ENCODE peak calls at places on chromosomes 13 and 19, in four cellular contexts. T is stomach, O is pancreas, S is choroid plexus epithelial cell. Y is an unnamed sample.

GRCh38 chr19:35136231-35136630 is 1.4 kb upstream of the LGI4 start:
- DNase-seq in S (no peak), O (no peak), T (no peak), Y (no peak)

GRCh38 chr13:47216176-47216822 is 319.4 kb upstream of the HTR2A start:
- DNase-seq in O (no peak), S (peak), T (no peak), Y (no peak)

GRCh38 chr19:10892256-10892655 is 20.9 kb downstream of the CARM1 start:
- DNase-seq in T (no peak), O (no peak), S (no peak), Y (no peak)

GRCh38 chr19:6528544-6529121 is 2.2 kb upstream of the TNFSF9 start:
- DNase-seq in T (no peak), O (no peak), S (no peak), Y (no peak)

GRCh38 chr13:108779308-108779707 is 149.9 kb downstream of the MYO16 start:
- DNase-seq in O (no peak), S (no peak), T (no peak), Y (no peak)

GRCh38 chr19:1450735-1451669 is 1.1 kb downstream of the APC2 start:
- DNase-seq in S (no peak), O (no peak), T (no peak), Y (no peak)

GRCh38 chr13:87128006-87128405 is 543.2 kb upstream of the SLITRK5 start:
- DNase-seq in S (peak), O (no peak), T (no peak), Y (no peak)

GRCh38 chr13:79393564-79394249 is 12.3 kb downstream of the RBM26 start:
- DNase-seq in T (peak), O (no peak), S (peak), Y (no peak)

GRCh38 chr13:108031859-108032258 is 183.5 kb downstream of the LIG4 start:
- DNase-seq in T (no peak), S (no peak), O (no peak), Y (no peak)

GRCh38 chr19:11480927-11481776 is at the start of gene ELAVL3:
- DNase-seq in S (no peak), T (no peak), O (no peak), Y (no peak)

GRCh38 chr19:33689886-33690285 is 68.1 kb downstream of the CHST8 start:
- DNase-seq in T (no peak), S (no peak), O (no peak), Y (no peak)

GRCh38 chr13:113785051-113786010 is 26.3 kb downstream of the TMEM255B start:
- DNase-seq in S (peak), T (no peak), O (no peak), Y (no peak)

GRCh38 chr13:28658796-28659610 is at the start of gene POMP:
- DNase-seq in O (peak), T (peak), S (peak), Y (peak)

GRCh38 chr13:28659611-28659970 is 661 bp downstream of the POMP start:
- DNase-seq in O (no peak), S (peak), T (no peak), Y (no peak)

GRCh38 chr13:28655566-28655965 is 3.4 kb upstream of the POMP start:
- DNase-seq in O (no peak), T (no peak), S (peak), Y (no peak)

GRCh38 chr13:28658539-28658795 is 463 bp upstream of the POMP start:
- DNase-seq in S (peak), T (no peak), O (no peak), Y (no peak)

GRCh38 chr13:28657784-28658538 is 969 bp upstream of the POMP start:
- DNase-seq in S (peak), T (no peak), O (no peak), Y (no peak)
- TF ChIP-seq CTCF in S (peak), T (no peak), O (no peak), Y (no peak)

DNA sequence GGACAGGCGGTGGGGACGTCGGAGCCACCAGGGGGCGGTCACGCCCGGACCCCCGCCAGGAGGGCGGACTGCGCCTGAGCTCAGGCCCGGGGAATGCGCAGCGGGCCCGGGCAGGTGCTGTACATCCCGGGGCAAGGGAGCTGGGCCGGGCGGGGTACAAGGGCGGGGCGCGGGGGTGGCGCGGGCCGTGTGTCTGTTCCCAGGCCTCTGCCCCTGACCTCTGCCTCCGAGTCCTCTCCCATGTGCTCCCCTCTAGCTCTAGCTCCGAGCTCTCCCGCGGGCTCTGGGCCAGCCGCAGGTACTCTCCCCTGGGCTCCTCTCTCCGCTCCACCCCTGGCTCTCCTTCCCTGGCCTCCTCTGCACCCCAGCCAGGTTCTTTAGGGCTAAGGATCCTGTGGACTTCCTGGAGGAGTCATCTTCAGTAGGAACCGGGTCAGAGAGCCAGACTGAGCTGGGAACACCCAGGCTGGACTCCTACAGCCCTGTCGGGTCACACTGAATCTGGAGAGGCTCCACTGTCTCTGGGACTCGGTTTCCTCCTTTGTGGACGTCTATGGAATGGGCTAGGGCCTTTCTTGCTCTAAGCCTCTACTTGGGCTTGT is 2.3 kb downstream of the PPP1R13L start:
- DNase-seq in O (peak), T (peak), S (no peak), Y (no peak)
- TF ChIP-seq CTCF in O (peak), T (no peak), S (no peak), Y (peak)

GRCh38 chr19:40605201-40605971 is 4.2 kb downstream of the LTBP4 start:
- DNase-seq in T (peak), S (peak), O (peak), Y (peak)
- TF ChIP-seq CTCF in T (no peak), S (no peak), O (no peak), Y (no peak)

GRCh38 chr19:54255105-54255775 is 1.8 kb downstream of the LILRB5 start:
- DNase-seq in O (no peak), S (no peak), T (no peak), Y (no peak)

GRCh38 chr19:54253331-54254194 is 3.5 kb downstream of the LILRB5 start:
- DNase-seq in T (no peak), S (no peak), O (no peak), Y (no peak)

GRCh38 chr19:54252243-54252642 is 4.8 kb downstream of the LILRB5 start:
- DNase-seq in T (no peak), O (no peak), S (no peak), Y (no peak)

GRCh38 chr19:54254195-54254906 is 2.7 kb downstream of the LILRB5 start:
- DNase-seq in O (no peak), T (no peak), S (no peak), Y (no peak)

GRCh38 chr19:54252845-54253244 is 4.2 kb downstream of the LILRB5 start:
- DNase-seq in O (no peak), T (no peak), S (no peak), Y (no peak)
- TF ChIP-seq CTCF in O (no peak), T (no peak), S (no peak), Y (no peak)

Y was measured in natural killer cell.